ENCODE peak calls at places on chromosome 7, in six cellular contexts. One of them, this sample, is unnamed. For H3K4me1, the result is how much of the 10 kb centered on the place peaks cover.

GRCh38 chr7:31080112-31080511 is 28.0 kb downstream of the ADCYAP1R1 start:
- DNase-seq in HCT116: no peak
- DNase-seq in H1: no peak
- DNase-seq in SK-N-SH: no peak
- DNase-seq in HepG2: no peak
- DNase-seq in GM12878: no peak
- DNase-seq in this sample: no peak

GRCh38 chr7:112533591-112533990 is 52.8 kb downstream of the LSMEM1 start:
- DNase-seq in HCT116: no peak
- DNase-seq in H1: no peak
- DNase-seq in SK-N-SH: no peak
- DNase-seq in HepG2: no peak
- DNase-seq in GM12878: no peak
- DNase-seq in this sample: no peak

GRCh38 chr7:102152672-102153585 is 133.7 kb upstream of the SH2B2 start:
- DNase-seq in HCT116: peak
- DNase-seq in H1: peak
- DNase-seq in SK-N-SH: no peak
- DNase-seq in HepG2: peak
- DNase-seq in GM12878: no peak
- DNase-seq in this sample: no peak

GRCh38 chr7:151240942-151241754 is 7.3 kb downstream of the SMARCD3 start:
- DNase-seq in HCT116: no peak
- DNase-seq in H1: no peak
- DNase-seq in SK-N-SH: no peak
- DNase-seq in HepG2: no peak
- DNase-seq in GM12878: no peak
- DNase-seq in this sample: no peak

GRCh38 chr7:84218681-84219080 is 24.1 kb upstream of the SEMA3A start:
- DNase-seq in HCT116: no peak
- DNase-seq in H1: no peak
- DNase-seq in SK-N-SH: no peak
- DNase-seq in HepG2: no peak
- DNase-seq in GM12878: no peak
- DNase-seq in this sample: no peak

GRCh38 chr7:128829391-128830166 is 627 bp upstream of the FLNC start:
- DNase-seq in HCT116: no peak
- DNase-seq in H1: no peak
- DNase-seq in SK-N-SH: peak
- DNase-seq in HepG2: no peak
- DNase-seq in GM12878: no peak
- DNase-seq in this sample: peak

GRCh38 chr7:19401461-19401860 is 256.2 kb upstream of the FERD3L start:
- DNase-seq in HCT116: no peak
- DNase-seq in H1: no peak
- DNase-seq in SK-N-SH: no peak
- DNase-seq in HepG2: no peak
- DNase-seq in GM12878: no peak
- DNase-seq in this sample: no peak

GRCh38 chr7:146115665-146116451 is 743 bp upstream of the CNTNAP2 start:
- DNase-seq in HCT116: no peak
- DNase-seq in H1: peak
- DNase-seq in SK-N-SH: peak
- DNase-seq in HepG2: no peak
- DNase-seq in GM12878: no peak
- DNase-seq in this sample: no peak

GRCh38 chr7:131012477-131013031 is 278.5 kb upstream of the KLF14 start:
- DNase-seq in HCT116: no peak
- DNase-seq in H1: no peak
- DNase-seq in SK-N-SH: no peak
- DNase-seq in HepG2: no peak
- DNase-seq in GM12878: no peak
- DNase-seq in this sample: no peak

GRCh38 chr7:25519962-25520562 is 291.8 kb upstream of the NPVF start:
- DNase-seq in HCT116: no peak
- DNase-seq in H1: no peak
- DNase-seq in SK-N-SH: no peak
- DNase-seq in HepG2: no peak
- DNase-seq in GM12878: no peak
- DNase-seq in this sample: no peak

GRCh38 chr7:92910076-92910475 is 73.7 kb upstream of the CDK6 start:
- DNase-seq in HCT116: no peak
- DNase-seq in H1: no peak
- DNase-seq in SK-N-SH: no peak
- DNase-seq in HepG2: no peak
- DNase-seq in GM12878: no peak
- DNase-seq in this sample: no peak

GRCh38 chr7:148374698-148375259 is 215.8 kb upstream of the C7orf33 start:
- DNase-seq in HCT116: no peak
- DNase-seq in H1: no peak
- DNase-seq in SK-N-SH: no peak
- DNase-seq in HepG2: no peak
- DNase-seq in GM12878: no peak
- DNase-seq in this sample: no peak

GRCh38 chr7:39016609-39017008 is 38.9 kb downstream of the POU6F2 start:
- DNase-seq in HCT116: no peak
- DNase-seq in H1: no peak
- DNase-seq in SK-N-SH: no peak
- DNase-seq in HepG2: peak
- DNase-seq in GM12878: no peak
- DNase-seq in this sample: no peak

GRCh38 chr7:93516834-93517233 is 57.7 kb downstream of the CALCR start:
- DNase-seq in HCT116: no peak
- DNase-seq in H1: no peak
- DNase-seq in SK-N-SH: no peak
- DNase-seq in HepG2: no peak
- DNase-seq in GM12878: no peak
- DNase-seq in this sample: no peak

GRCh38 chr7:30765359-30765758 is 5.9 kb upstream of the MINDY4 start:
- DNase-seq in HCT116: no peak
- DNase-seq in H1: no peak
- DNase-seq in SK-N-SH: no peak
- DNase-seq in HepG2: no peak
- DNase-seq in GM12878: no peak
- DNase-seq in this sample: no peak

GRCh38 chr7:151017953-151018420 is 6.3 kb downstream of the ATG9B start:
- DNase-seq in HCT116: no peak
- DNase-seq in H1: no peak
- DNase-seq in SK-N-SH: peak
- DNase-seq in HepG2: no peak
- DNase-seq in GM12878: no peak
- DNase-seq in this sample: no peak

GRCh38 chr7:130144632-130145171 is 60.5 kb downstream of the TMEM209 start:
- DNase-seq in HCT116: peak
- DNase-seq in H1: no peak
- DNase-seq in SK-N-SH: no peak
- DNase-seq in HepG2: peak
- DNase-seq in GM12878: no peak
- DNase-seq in this sample: no peak

GRCh38 chr7:68246189-68246633 is 1249.6 kb downstream of the TYW1 start:
- DNase-seq in HCT116: no peak
- DNase-seq in H1: peak
- DNase-seq in SK-N-SH: no peak
- DNase-seq in HepG2: no peak
- DNase-seq in GM12878: no peak
- DNase-seq in this sample: no peak

GRCh38 chr7:95865716-95866371 is 93.5 kb downstream of the DYNC1I1 start:
- DNase-seq in HCT116: peak
- DNase-seq in H1: no peak
- DNase-seq in SK-N-SH: no peak
- DNase-seq in HepG2: peak
- DNase-seq in GM12878: no peak
- DNase-seq in this sample: peak

GRCh38 chr7:158595068-158595467 is 7.4 kb upstream of the PTPRN2 start:
- DNase-seq in HCT116: peak
- DNase-seq in H1: no peak
- DNase-seq in SK-N-SH: no peak
- DNase-seq in HepG2: no peak
- DNase-seq in GM12878: peak
- DNase-seq in this sample: no peak

GRCh38 chr7:151167197-151167911 is at the start of gene GBX1:
- DNase-seq in HCT116: no peak
- DNase-seq in H1: no peak
- DNase-seq in SK-N-SH: peak
- DNase-seq in HepG2: no peak
- DNase-seq in GM12878: no peak
- DNase-seq in this sample: no peak

DNA sequence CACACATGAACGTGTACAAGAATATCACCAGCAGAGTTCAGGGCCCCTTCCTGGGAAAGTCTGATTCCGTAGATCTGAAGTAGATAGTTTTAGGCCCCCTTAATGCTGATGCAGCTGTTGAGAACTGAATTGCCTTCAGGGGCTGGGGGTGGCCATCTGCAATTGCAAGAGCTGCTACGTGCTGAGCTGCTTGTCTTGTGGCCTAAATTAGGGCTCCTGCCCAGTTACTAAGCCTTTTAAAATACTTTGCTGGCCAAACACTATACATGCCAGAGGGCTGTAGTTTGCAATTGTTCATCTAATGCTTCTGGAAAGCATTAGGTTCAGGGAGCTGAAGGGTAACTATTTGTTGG is 71.7 kb downstream of the TMEM178B start:
- DNase-seq in HCT116: no peak
- DNase-seq in H1: no peak
- DNase-seq in SK-N-SH: peak
- DNase-seq in HepG2: no peak
- DNase-seq in GM12878: no peak
- DNase-seq in this sample: no peak
- TF ChIP-seq SIN3A in HCT116: no peak
- TF ChIP-seq SIN3A in H1: no peak
- TF ChIP-seq SIN3A in SK-N-SH: no peak
- TF ChIP-seq SIN3A in HepG2: no peak
- TF ChIP-seq SIN3A in GM12878: no peak
- TF ChIP-seq SIN3A in this sample: no peak

GRCh38 chr7:139767561-139767982 is 10.2 kb downstream of the HIPK2 start:
- DNase-seq in HCT116: no peak
- DNase-seq in H1: no peak
- DNase-seq in SK-N-SH: no peak
- DNase-seq in HepG2: no peak
- DNase-seq in GM12878: peak
- DNase-seq in this sample: no peak

GRCh38 chr7:139768249-139768824 is 9.5 kb downstream of the HIPK2 start:
- DNase-seq in HCT116: no peak
- DNase-seq in H1: no peak
- DNase-seq in SK-N-SH: no peak
- DNase-seq in HepG2: no peak
- DNase-seq in GM12878: no peak
- DNase-seq in this sample: no peak

GRCh38 chr7:139762886-139763285 is 14.9 kb downstream of the HIPK2 start:
- DNase-seq in HCT116: no peak
- DNase-seq in H1: no peak
- DNase-seq in SK-N-SH: no peak
- DNase-seq in HepG2: no peak
- DNase-seq in GM12878: no peak
- DNase-seq in this sample: no peak

GRCh38 chr7:139763330-139763729 is 14.5 kb downstream of the HIPK2 start:
- DNase-seq in HCT116: no peak
- DNase-seq in H1: no peak
- DNase-seq in SK-N-SH: no peak
- DNase-seq in HepG2: no peak
- DNase-seq in GM12878: no peak
- DNase-seq in this sample: no peak

DNA sequence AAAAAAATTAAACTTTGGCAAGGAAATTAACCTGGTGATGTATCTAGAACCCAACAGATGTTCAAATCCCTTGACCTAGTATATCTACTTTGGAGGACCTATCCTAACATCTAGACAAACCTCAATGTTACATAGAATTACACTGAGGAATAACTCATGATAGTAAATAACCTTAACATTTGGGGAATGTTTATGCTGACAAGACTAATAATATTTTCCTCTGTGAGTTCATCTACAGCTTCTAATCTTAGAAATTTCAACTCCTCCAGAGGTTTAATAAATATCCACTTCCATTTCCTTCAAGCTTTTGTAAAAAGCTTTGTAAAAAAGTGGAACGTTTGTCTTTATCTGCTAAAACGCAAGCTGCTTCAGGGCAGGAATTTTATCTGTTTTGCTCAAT is 12.7 kb downstream of the HIPK2 start:
- DNase-seq in HCT116: no peak
- DNase-seq in H1: no peak
- DNase-seq in SK-N-SH: no peak
- DNase-seq in HepG2: no peak
- DNase-seq in GM12878: no peak
- DNase-seq in this sample: no peak
- H3K4me1 ChIP-seq in HCT116: under half
- H3K4me1 ChIP-seq in H1: under half
- H3K4me1 ChIP-seq in SK-N-SH: under half
- H3K4me1 ChIP-seq in HepG2: half or more
- H3K4me1 ChIP-seq in GM12878: under half
- H3K4me1 ChIP-seq in this sample: under half

DNA sequence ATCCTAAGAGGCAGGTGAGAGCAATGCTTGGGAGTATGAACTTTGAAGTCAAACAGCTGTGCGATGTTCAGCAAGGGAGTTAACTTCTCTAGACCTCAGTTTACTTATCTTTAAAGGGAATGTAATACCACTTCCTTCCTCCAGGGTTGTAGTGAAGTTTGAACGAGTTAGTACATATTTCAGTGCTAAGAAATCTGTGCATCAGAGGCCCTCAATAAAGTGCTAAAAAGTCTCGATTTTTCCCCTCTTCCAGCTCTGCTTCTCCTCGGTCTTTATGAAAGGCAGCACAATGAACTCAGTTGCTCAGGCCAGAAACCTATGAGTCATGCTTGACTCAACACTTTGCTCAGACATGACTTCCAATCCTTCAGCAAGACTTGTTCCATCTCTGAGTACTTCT is 418.9 kb downstream of the MDFIC start:
- DNase-seq in HCT116: peak
- DNase-seq in H1: no peak
- DNase-seq in SK-N-SH: no peak
- DNase-seq in HepG2: no peak
- DNase-seq in GM12878: no peak
- DNase-seq in this sample: peak
- TF ChIP-seq CTCF in HCT116: peak
- TF ChIP-seq CTCF in H1: no peak
- TF ChIP-seq CTCF in SK-N-SH: peak
- TF ChIP-seq CTCF in HepG2: no peak
- TF ChIP-seq CTCF in GM12878: no peak
- TF ChIP-seq CTCF in this sample: no peak

GRCh38 chr7:11914645-11915044 is 82.6 kb upstream of the THSD7A start:
- DNase-seq in HCT116: no peak
- DNase-seq in H1: no peak
- DNase-seq in SK-N-SH: no peak
- DNase-seq in HepG2: no peak
- DNase-seq in GM12878: no peak
- DNase-seq in this sample: no peak

GRCh38 chr7:11911900-11912299 is 79.9 kb upstream of the THSD7A start:
- DNase-seq in HCT116: no peak
- DNase-seq in H1: no peak
- DNase-seq in SK-N-SH: no peak
- DNase-seq in HepG2: no peak
- DNase-seq in GM12878: no peak
- DNase-seq in this sample: no peak

DNA sequence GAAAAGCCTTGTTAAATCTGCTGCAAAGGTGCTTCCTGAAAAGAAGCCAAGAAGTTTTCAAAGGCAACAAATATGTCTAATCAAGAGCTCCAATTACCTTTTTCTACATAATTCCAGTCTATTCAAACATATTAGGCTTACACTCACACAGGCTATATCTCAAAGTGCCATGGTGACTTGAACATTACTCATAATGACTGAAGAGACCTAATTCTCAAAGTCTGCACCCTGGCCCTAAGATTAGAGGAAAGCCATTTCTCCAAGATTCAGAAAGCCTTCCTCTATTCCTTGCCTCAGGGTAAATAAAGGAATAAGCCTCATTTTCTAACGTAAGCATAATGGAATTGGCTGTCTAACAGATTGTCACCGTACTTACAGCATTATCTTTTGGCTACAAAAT is 78.3 kb upstream of the THSD7A start:
- DNase-seq in HCT116: no peak
- DNase-seq in H1: no peak
- DNase-seq in SK-N-SH: no peak
- DNase-seq in HepG2: no peak
- DNase-seq in GM12878: no peak
- DNase-seq in this sample: no peak
- TF ChIP-seq SIN3A in HCT116: no peak
- TF ChIP-seq SIN3A in H1: no peak
- TF ChIP-seq SIN3A in SK-N-SH: no peak
- TF ChIP-seq SIN3A in HepG2: no peak
- TF ChIP-seq SIN3A in GM12878: no peak
- TF ChIP-seq SIN3A in this sample: no peak

This sample was measured in Panc1.